ENCODE peak calls at places on chromosomes 7 and 10, in eight cellular contexts. N, H, S, R, X, D, V and Z are unnamed samples.

GRCh38 chr10:3805791-3806381 is 20.9 kb upstream of the KLF6 start:
- DNase-seq in N (no peak), H (no peak), S (peak; percentile 51), R (peak; percentile 40), X (no peak), D (no peak), V (peak; percentile 58), Z (no peak)

GRCh38 chr7:76047811-76048667 is at the start of the genes MDH2 and STYXL1:
- DNase-seq in N (peak; percentile 97), H (peak; percentile 63), S (peak; percentile 93), R (peak; percentile 96), X (peak; percentile 89), D (peak; percentile 75), V (peak; percentile 97), Z (peak; percentile 97)

GRCh38 chr10:9035355-9035754 is 980.9 kb downstream of the GATA3 start:
- DNase-seq in N (no peak), H (no peak), S (no peak), R (no peak), X (no peak), D (no peak), V (no peak), Z (no peak)

GRCh38 chr7:137696376-137696775 is 150.4 kb downstream of the DGKI start:
- DNase-seq in N (no peak), H (no peak), S (no peak), R (no peak), X (no peak), D (no peak), V (no peak), Z (no peak)

GRCh38 chr7:148348466-148348865 is 242.1 kb upstream of the C7orf33 start:
- DNase-seq in N (no peak), H (no peak), S (no peak), R (no peak), X (no peak), D (no peak), V (no peak), Z (no peak)

GRCh38 chr10:25713894-25714240 is 220.2 kb upstream of the MYO3A start:
- DNase-seq in N (no peak), H (no peak), S (no peak), R (no peak), X (no peak), D (no peak), V (no peak), Z (no peak)

GRCh38 chr10:131896403-131896802 is 4.4 kb upstream of the PPP2R2D start:
- DNase-seq in N (no peak), H (no peak), S (no peak), R (no peak), X (no peak), D (no peak), V (no peak), Z (no peak)

GRCh38 chr10:123808873-123809272 is 82.7 kb downstream of the CPXM2 start:
- DNase-seq in N (peak; percentile 74), H (no peak), S (no peak), R (no peak), X (no peak), D (no peak), V (peak; percentile 72), Z (no peak)

GRCh38 chr7:75938921-75939320 is 24.0 kb downstream of the POR start:
- DNase-seq in N (no peak), H (no peak), S (no peak), R (no peak), X (no peak), D (no peak), V (no peak), Z (no peak)

GRCh38 chr10:34420795-34421194 is 394.3 kb downstream of the PARD3 start:
- DNase-seq in N (no peak), H (no peak), S (peak; percentile 55), R (no peak), X (no peak), D (no peak), V (no peak), Z (no peak)

GRCh38 chr7:116510795-116511194 is 11.3 kb downstream of the CAV2 start:
- DNase-seq in N (no peak), H (no peak), S (no peak), R (no peak), X (no peak), D (no peak), V (no peak), Z (no peak)

GRCh38 chr7:151859111-151859947 is 17.6 kb downstream of the PRKAG2 start:
- DNase-seq in N (no peak), H (no peak), S (no peak), R (no peak), X (peak; percentile 56), D (no peak), V (no peak), Z (no peak)

GRCh38 chr10:71773221-71773971 is at the start of gene VSIR:
- DNase-seq in N (peak; percentile 93), H (peak; percentile 81), S (peak; percentile 56), R (peak; percentile 94), X (peak; percentile 38), D (peak; percentile 84), V (peak; percentile 98), Z (peak; percentile 92)

GRCh38 chr10:62076872-62077271 is 175.4 kb downstream of the ARID5B start:
- DNase-seq in N (peak; percentile 81), H (no peak), S (peak; percentile 94), R (no peak), X (no peak), D (no peak), V (no peak), Z (no peak)